ENCODE peak calls at places on chromosome 21, in four cellular contexts. P, R, D and Q are unnamed samples. For H3K9me3 and H3K27me3, the result is how much of the 10 kb centered on the place peaks cover.

GRCh38 chr21:25862596-25862995 is 127.8 kb downstream of the GABPA start:
- DNase-seq in P (no peak), R (no peak), D (peak), Q (no peak)

GRCh38 chr21:37799193-37800121 is 116.8 kb downstream of the KCNJ6 start:
- DNase-seq in P (no peak), R (no peak), D (no peak), Q (no peak)

GRCh38 chr21:34630536-34631143 is 15.7 kb upstream of the RCAN1 start:
- DNase-seq in P (no peak), R (no peak), D (peak), Q (no peak)

GRCh38 chr21:17463441-17463840 is 49.4 kb upstream of the CXADR start:
- DNase-seq in P (no peak), R (no peak), D (peak), Q (no peak)

GRCh38 chr21:22791986-22792560 is 1793.9 kb downstream of the NCAM2 start:
- DNase-seq in P (no peak), R (no peak), D (peak), Q (no peak)

GRCh38 chr21:26005464-26005863 is 165.1 kb downstream of the APP start:
- DNase-seq in P (no peak), R (no peak), D (no peak), Q (no peak)

GRCh38 chr21:33035147-33035546 is 9.4 kb downstream of the OLIG2 start:
- DNase-seq in P (no peak), R (no peak), D (no peak), Q (no peak)

GRCh38 chr21:33025106-33025470 is 647 bp upstream of the OLIG2 start:
- DNase-seq in P (no peak), R (no peak), D (peak), Q (no peak)

GRCh38 chr21:33403786-33404571 is 766 bp downstream of the IFNGR2 start:
- DNase-seq in P (peak), R (peak), D (peak), Q (no peak)

GRCh38 chr21:33069994-33070811 is at the start of gene OLIG1:
- DNase-seq in P (no peak), R (no peak), D (peak), Q (peak)

GRCh38 chr21:35217504-35218060 is 168.5 kb upstream of the RUNX1 start:
- DNase-seq in P (no peak), R (no peak), D (no peak), Q (no peak)

GRCh38 chr21:16569679-16570078 is 839.9 kb downstream of the USP25 start:
- DNase-seq in P (no peak), R (no peak), D (no peak), Q (no peak)

GRCh38 chr21:34583926-34584563 is 30.9 kb downstream of the RCAN1 start:
- DNase-seq in P (no peak), R (no peak), D (no peak), Q (no peak)

GRCh38 chr21:23014021-23014420 is 2015.8 kb downstream of the NCAM2 start:
- DNase-seq in P (no peak), R (no peak), D (no peak), Q (no peak)

GRCh38 chr21:26846036-26846931 is 1.1 kb upstream of the ADAMTS1 start:
- DNase-seq in P (peak), R (peak), D (peak), Q (no peak)

GRCh38 chr21:39083377-39084008 is 99.8 kb downstream of the PSMG1 start:
- DNase-seq in P (no peak), R (no peak), D (no peak), Q (no peak)

GRCh38 chr21:17725339-17725738 is 93.8 kb downstream of the C21orf91 start:
- DNase-seq in P (no peak), R (no peak), D (no peak), Q (no peak)

GRCh38 chr21:35084869-35085268 is 35.8 kb upstream of the RUNX1 start:
- DNase-seq in P (no peak), R (no peak), D (no peak), Q (no peak)

GRCh38 chr21:34910396-34910795 is 138.7 kb downstream of the RUNX1 start:
- DNase-seq in P (no peak), R (no peak), D (no peak), Q (no peak)

GRCh38 chr21:37687001-37687400 is 229.3 kb downstream of the KCNJ6 start:
- DNase-seq in P (no peak), R (no peak), D (no peak), Q (no peak)

GRCh38 chr21:16588433-16588860 is 858.7 kb downstream of the USP25 start:
- DNase-seq in P (peak), R (peak), D (peak), Q (no peak)

GRCh38 chr21:39327727-39328126 is 14.3 kb upstream of the BRWD1 start:
- DNase-seq in P (no peak), R (no peak), D (no peak), Q (no peak)

GRCh38 chr21:28142692-28143091 is 850.0 kb downstream of the LTN1 start:
- DNase-seq in P (no peak), R (no peak), D (no peak), Q (no peak)

GRCh38 chr21:31395268-31395667 is 51.2 kb upstream of the TIAM1 start:
- DNase-seq in P (no peak), R (no peak), D (no peak), Q (no peak)

GRCh38 chr21:43189936-43190335 is 21.1 kb downstream of the CRYAA start:
- DNase-seq in P (no peak), R (no peak), D (no peak), Q (no peak)

GRCh38 chr21:39630191-39630591 is 17.5 kb downstream of the B3GALT5 start:
- DNase-seq in P (no peak), R (no peak), D (no peak), Q (no peak)

GRCh38 chr21:33199516-33200217 is 30.1 kb upstream of the IFNAR2 start:
- DNase-seq in P (no peak), R (peak), D (peak), Q (peak)

GRCh38 chr21:31870472-31870871 is 2.3 kb upstream of the HUNK start:
- DNase-seq in P (no peak), R (no peak), D (no peak), Q (no peak)

GRCh38 chr21:23402929-23403520 is 2204.3 kb downstream of the MRPL39 start:
- DNase-seq in P (no peak), R (no peak), D (no peak), Q (no peak)

GRCh38 chr21:22758478-22758877 is 1760.3 kb downstream of the NCAM2 start:
- DNase-seq in P (no peak), R (no peak), D (no peak), Q (no peak)

GRCh38 chr21:35635261-35635660 is 425.1 kb downstream of the SETD4 start:
- DNase-seq in P (no peak), R (no peak), D (no peak), Q (no peak)

GRCh38 chr21:42745511-42746239 is 92.3 kb downstream of the PDE9A start:
- DNase-seq in P (no peak), R (no peak), D (no peak), Q (no peak)

DNA sequence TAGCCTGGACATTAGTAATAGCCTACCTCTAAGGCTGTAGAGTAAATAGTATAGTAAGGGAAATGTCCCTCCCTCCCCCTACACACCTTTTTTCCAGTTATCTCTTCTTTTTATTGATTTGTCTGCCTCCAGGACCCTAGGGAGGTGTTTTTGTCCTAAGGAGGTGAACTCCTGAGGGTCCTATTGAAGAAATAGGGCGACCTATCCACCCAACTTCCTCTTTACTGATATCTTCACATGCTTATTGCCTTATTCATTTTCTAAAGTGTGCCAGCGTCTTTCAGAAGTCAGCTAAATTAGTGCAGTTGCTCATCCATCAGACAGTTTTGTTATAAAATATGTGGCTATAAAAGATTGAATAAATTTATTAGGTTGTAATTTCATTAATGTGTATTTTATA is 5.9 kb downstream of the BACH1 start:
- DNase-seq in P (no peak), R (no peak), D (no peak), Q (no peak)
- H3K4me3 ChIP-seq in P (no peak), R (no peak), D (no peak), Q (no peak)

DNA sequence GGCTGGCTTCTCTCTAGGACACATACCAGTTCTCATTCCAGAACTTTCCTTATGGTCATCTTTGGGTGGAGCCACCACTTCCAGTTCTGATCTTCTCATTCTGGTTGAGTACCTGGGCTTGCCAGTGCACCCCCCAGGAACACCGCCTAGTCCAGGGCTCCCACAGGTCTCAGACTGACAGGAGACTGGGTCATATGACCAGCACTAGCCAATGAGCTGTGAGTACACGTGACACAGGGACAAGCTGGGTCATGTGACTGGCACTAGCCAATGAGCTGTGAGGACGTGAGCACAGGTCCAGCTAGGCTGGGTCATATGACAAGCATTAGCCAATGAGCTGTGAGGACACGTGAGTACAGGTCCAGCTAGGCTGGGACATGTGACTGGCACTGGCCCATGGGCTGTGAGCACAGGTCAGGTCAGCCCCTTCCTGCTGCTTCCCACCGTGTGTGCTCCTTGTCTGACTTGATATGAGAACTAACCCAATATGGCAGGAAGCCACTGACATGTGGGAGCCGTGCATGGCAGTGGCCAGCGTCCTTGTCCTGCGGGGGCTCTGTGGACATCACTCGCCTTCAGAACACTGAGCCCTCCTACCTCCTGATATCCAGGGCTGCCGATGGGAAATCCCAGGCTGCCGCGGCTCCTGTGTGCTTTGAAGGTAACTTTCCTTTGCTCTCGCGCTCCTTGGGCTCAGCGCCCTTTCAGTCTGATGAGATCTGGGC is 22.7 kb downstream of the KRTAP10-1 start:
- DNase-seq in P (peak), R (no peak), D (no peak), Q (no peak)
- H3K9me3 ChIP-seq in P (under half), R (under half), D (under half), Q (under half)

DNA sequence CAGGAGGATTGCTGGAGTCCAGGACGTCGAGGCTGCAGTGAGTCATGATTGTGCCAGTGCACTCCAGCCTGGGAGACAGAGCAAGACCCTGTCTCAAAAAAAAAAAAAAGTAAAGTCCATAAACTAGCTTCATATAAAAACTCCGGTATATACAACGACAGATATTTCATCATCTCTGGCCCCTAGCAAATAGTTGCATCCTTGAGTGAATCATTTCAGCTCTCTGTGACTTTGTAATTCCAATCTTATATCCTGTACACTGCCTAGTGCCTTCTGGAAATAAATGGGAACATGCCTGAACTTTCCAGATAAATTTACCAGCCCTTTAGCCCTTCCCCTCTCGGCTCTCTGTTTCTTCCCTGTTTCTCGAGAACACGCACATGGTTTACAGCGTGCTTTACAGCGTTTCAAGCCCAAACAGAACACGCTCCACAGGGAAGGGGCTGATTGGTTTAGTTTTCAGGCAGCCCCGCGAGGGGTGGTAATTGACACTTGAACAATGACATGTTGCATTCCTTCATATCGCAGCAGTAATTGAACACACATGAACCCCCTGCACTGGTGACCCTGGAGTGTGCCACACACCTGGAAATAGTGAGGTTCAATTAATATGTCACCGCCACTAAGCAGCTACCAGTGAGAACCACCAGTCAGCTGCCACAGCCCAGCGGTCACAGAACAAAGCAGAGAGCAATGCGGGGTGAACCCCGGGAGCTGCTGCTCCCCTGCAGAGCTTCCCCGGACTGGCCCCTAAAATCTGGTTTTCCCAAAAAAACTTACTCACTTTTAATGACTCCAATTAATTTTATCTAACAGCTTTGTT is 35.7 kb upstream of the SIM2 start:
- DNase-seq in P (no peak), R (no peak), D (no peak), Q (no peak)
- H3K27me3 ChIP-seq in P (under half), R (under half), D (under half), Q (under half)

GRCh38 chr21:44846485-44847260 is 26.8 kb downstream of the PTTG1IP start:
- DNase-seq in P (no peak), R (no peak), D (peak), Q (no peak)
- H3K4me3 ChIP-seq in P (no peak), R (no peak), D (peak), Q (peak)

DNA sequence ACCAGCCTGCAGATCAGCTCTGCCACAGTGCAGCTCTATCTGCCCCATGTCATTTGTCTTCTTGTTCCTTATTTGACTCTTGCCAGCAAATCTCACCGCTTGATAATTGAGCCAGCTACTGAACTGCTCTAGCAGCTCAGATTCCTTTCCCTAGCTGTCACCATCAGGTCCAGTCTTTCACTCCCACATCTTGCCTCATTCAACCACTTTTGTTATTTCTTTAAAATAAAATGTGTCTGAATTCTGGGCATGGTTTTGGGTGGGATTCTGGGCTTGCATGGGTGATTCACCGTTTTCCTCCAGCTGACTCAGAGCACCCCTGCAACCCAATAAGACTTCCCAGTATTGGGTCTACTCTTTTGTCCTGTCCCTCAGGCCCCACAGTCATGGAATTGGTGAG is 215.8 kb downstream of the DSCAM start:
- DNase-seq in P (no peak), R (no peak), D (no peak), Q (no peak)
- H3K9me3 ChIP-seq in P (under half), R (under half), D (under half), Q (under half)

GRCh38 chr21:41660748-41661147 is 106.1 kb downstream of the RIPK4 start:
- DNase-seq in P (no peak), R (no peak), D (no peak), Q (no peak)

GRCh38 chr21:41662761-41663160 is 104.1 kb downstream of the RIPK4 start:
- DNase-seq in P (no peak), R (no peak), D (no peak), Q (no peak)

GRCh38 chr21:41663805-41664788 is 102.8 kb downstream of the RIPK4 start:
- DNase-seq in P (no peak), R (no peak), D (peak), Q (no peak)

GRCh38 chr21:41659791-41660560 is 106.9 kb downstream of the RIPK4 start:
- DNase-seq in P (no peak), R (no peak), D (no peak), Q (no peak)

DNA sequence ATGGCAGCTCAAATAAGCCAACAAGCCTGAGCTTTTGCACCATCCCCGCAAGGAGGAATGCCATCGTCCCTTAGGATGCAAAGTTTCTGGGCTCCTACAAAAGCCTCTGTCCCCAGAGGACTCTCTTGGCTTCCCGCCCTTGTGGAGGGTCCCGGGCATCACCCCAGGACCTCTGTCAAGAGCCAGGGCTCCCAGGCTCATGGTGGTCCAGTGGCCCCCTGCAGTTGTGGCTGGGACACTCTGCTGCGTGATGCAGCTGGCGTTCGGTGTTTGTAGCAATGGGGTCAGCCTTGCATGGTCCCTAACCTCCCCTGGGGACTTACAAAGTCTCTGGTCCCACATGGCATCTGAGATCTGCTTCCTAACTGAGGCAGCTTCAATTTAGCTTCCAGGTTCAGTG is 104.7 kb downstream of the RIPK4 start:
- DNase-seq in P (no peak), R (no peak), D (no peak), Q (no peak)
- H3K27me3 ChIP-seq in P (under half), R (under half), D (under half), Q (under half)

GRCh38 chr21:45984584-45985095 is 3.1 kb downstream of the COL6A1 start:
- DNase-seq in P (no peak), R (no peak), D (no peak), Q (no peak)

GRCh38 chr21:45985471-45986315 is 4.1 kb downstream of the COL6A1 start:
- DNase-seq in P (peak), R (peak), D (no peak), Q (no peak)

GRCh38 chr21:45982256-45982757 is 737 bp downstream of the COL6A1 start:
- DNase-seq in P (peak), R (no peak), D (peak), Q (no peak)

GRCh38 chr21:45982758-45983731 is 1.5 kb downstream of the COL6A1 start:
- DNase-seq in P (peak), R (peak), D (peak), Q (no peak)

GRCh38 chr21:45983981-45984551 is 2.5 kb downstream of the COL6A1 start:
- DNase-seq in P (peak), R (peak), D (no peak), Q (no peak)
- H3K4me3 ChIP-seq in P (no peak), R (peak), D (no peak), Q (no peak)

GRCh38 chr21:9758141-9758540 is 763.2 kb upstream of the TPTE start:
- DNase-seq in P (no peak), R (no peak), D (no peak), Q (no peak)
- H3K9me3 ChIP-seq in P (under half), R (under half), D (half or more), Q (under half)

DNA sequence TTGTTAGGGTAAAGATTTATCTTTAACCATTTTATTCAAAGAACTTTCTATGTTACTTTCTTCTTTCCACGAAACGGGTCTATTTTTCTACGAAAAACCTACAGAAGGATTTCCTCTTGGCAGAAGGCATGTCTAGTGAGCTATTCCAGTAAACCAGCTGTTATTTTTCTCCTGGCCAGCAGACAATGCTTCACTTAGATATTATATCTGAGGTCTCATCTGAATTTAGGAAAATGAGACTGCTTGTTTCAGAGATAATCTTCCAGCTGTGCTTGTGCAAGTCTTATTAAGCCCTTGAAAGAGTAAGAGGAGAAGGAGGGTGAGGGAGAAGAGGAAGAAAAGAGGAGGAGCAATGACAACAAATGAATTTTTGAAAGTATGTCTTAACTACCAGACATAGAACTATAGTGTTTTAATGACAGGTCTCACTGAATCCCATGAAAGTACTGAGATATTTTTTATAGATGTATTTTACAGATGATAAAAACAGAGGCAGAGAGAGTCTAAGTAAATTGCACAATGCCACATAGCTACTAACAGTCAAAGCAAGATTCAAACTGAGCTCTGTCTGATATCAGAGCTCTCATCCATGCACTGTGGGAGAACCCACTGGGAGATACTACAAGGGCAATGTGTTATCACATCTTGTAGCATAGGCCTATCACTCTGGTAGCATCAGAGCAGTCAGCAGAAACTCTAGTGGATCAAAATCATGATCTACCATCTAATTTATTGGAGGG is 54.6 kb upstream of the SAMSN1 start:
- DNase-seq in P (no peak), R (no peak), D (no peak), Q (no peak)
- H3K27me3 ChIP-seq in P (under half), R (under half), D (under half), Q (under half)